ENCODE peak calls at places on chromosomes 11 and 22, in eight cellular contexts. S, R, N, X, M, Y, Z and I are unnamed samples.
A peak's percentile ranks its signal among the peaks of the same experiment; 100 is the strongest.

GRCh38 chr11:126391286-126391954 is 35.9 kb downstream of the ST3GAL4 start:
- DNase-seq in S (no peak), R (no peak), N (no peak), X (no peak), M (no peak), Y (no peak), Z (no peak), I (no peak)

GRCh38 chr11:213111-213510 is 5.6 kb downstream of the RIC8A start:
- DNase-seq in S (no peak), R (no peak), N (no peak), X (no peak), M (no peak), Y (no peak), Z (no peak), I (no peak)

GRCh38 chr11:60720460-60720859 is 4.1 kb upstream of the MS4A18 start:
- DNase-seq in S (no peak), R (no peak), N (no peak), X (no peak), M (no peak), Y (no peak), Z (no peak), I (no peak)

GRCh38 chr11:110832080-110832479 is 119.8 kb upstream of the ARHGAP20 start:
- DNase-seq in S (no peak), R (no peak), N (no peak), X (no peak), M (no peak), Y (no peak), Z (no peak), I (no peak)

GRCh38 chr11:117587416-117587815 is 209.6 kb downstream of the DSCAML1 start:
- DNase-seq in S (no peak), R (no peak), N (no peak), X (no peak), M (no peak), Y (no peak), Z (no peak), I (no peak)

GRCh38 chr11:65204646-65205601 is 23.2 kb downstream of the CAPN1 start:
- DNase-seq in S (peak; percentile 45), R (no peak), N (peak; percentile 46), X (no peak), M (peak; percentile 45), Y (no peak), Z (peak; percentile 50), I (peak; percentile 37)

GRCh38 chr22:20316217-20316843 is 3.5 kb downstream of the DGCR6L start:
- DNase-seq in S (no peak), R (no peak), N (no peak), X (peak; percentile 40), M (no peak), Y (no peak), Z (no peak), I (no peak)

GRCh38 chr22:50676661-50677492 is 4.3 kb downstream of the SHANK3 start:
- DNase-seq in S (no peak), R (no peak), N (no peak), X (peak; percentile 29), M (no peak), Y (no peak), Z (no peak), I (no peak)

GRCh38 chr11:71358122-71358728 is 90.0 kb downstream of the DHCR7 start:
- DNase-seq in S (no peak), R (no peak), N (no peak), X (no peak), M (no peak), Y (no peak), Z (no peak), I (no peak)

GRCh38 chr11:93032580-93032979 is 63.1 kb downstream of the MTNR1B start:
- DNase-seq in S (no peak), R (no peak), N (no peak), X (no peak), M (no peak), Y (no peak), Z (no peak), I (no peak)

GRCh38 chr11:107741044-107741823 is 29.4 kb upstream of the SLN start:
- DNase-seq in S (no peak), R (no peak), N (peak; percentile 76), X (no peak), M (no peak), Y (no peak), Z (peak; percentile 51), I (no peak)

GRCh38 chr11:94658386-94658785 is 91.2 kb downstream of the PIWIL4 start:
- DNase-seq in S (no peak), R (no peak), N (no peak), X (no peak), M (no peak), Y (no peak), Z (no peak), I (no peak)

GRCh38 chr11:61700221-61700620 is 20.0 kb downstream of the DAGLA start:
- DNase-seq in S (no peak), R (peak; percentile 17), N (no peak), X (no peak), M (no peak), Y (no peak), Z (peak; percentile 70), I (no peak)

GRCh38 chr11:98230678-98231077 is 790.1 kb upstream of the CNTN5 start:
- DNase-seq in S (no peak), R (no peak), N (no peak), X (no peak), M (no peak), Y (no peak), Z (no peak), I (no peak)

GRCh38 chr22:30866811-30867271 is 101.7 kb downstream of the MORC2 start:
- DNase-seq in S (no peak), R (no peak), N (peak; percentile 9), X (no peak), M (no peak), Y (no peak), Z (no peak), I (no peak)

GRCh38 chr11:64755681-64756361 is 4.0 kb downstream of the PYGM start:
- DNase-seq in S (no peak), R (no peak), N (no peak), X (no peak), M (no peak), Y (no peak), Z (no peak), I (no peak)

GRCh38 chr22:22840778-22841177 is 46.8 kb upstream of the IGLL5 start:
- DNase-seq in S (no peak), R (no peak), N (no peak), X (no peak), M (no peak), Y (no peak), Z (no peak), I (no peak)

GRCh38 chr11:21037836-21038235 is 368.4 kb downstream of the NELL1 start:
- DNase-seq in S (no peak), R (no peak), N (no peak), X (no peak), M (no peak), Y (no peak), Z (no peak), I (no peak)

GRCh38 chr11:15111215-15111614 is 3.5 kb upstream of the INSC start:
- DNase-seq in S (no peak), R (no peak), N (no peak), X (no peak), M (no peak), Y (no peak), Z (no peak), I (no peak)

GRCh38 chr11:46345131-46345597 is 2.1 kb upstream of the DGKZ start:
- DNase-seq in S (no peak), R (no peak), N (peak; percentile 76), X (no peak), M (no peak), Y (no peak), Z (no peak), I (no peak)

GRCh38 chr11:115606223-115607220 is 102.3 kb upstream of the CADM1 start:
- DNase-seq in S (no peak), R (no peak), N (no peak), X (peak; percentile 40), M (no peak), Y (no peak), Z (peak; percentile 66), I (no peak)

GRCh38 chr22:38086942-38087341 is 3.0 kb upstream of the SLC16A8 start:
- DNase-seq in S (no peak), R (no peak), N (no peak), X (no peak), M (no peak), Y (no peak), Z (no peak), I (no peak)

GRCh38 chr11:66188580-66188979 is 79.9 kb upstream of the RAB1B start:
- DNase-seq in S (no peak), R (no peak), N (no peak), X (peak; percentile 79), M (no peak), Y (no peak), Z (peak; percentile 63), I (no peak)

GRCh38 chr11:27209562-27210005 is 153.4 kb downstream of the CCDC34 start:
- DNase-seq in S (no peak), R (no peak), N (peak; percentile 53), X (peak; percentile 95), M (no peak), Y (no peak), Z (peak; percentile 88), I (peak; percentile 71)

GRCh38 chr11:2085251-2086066 is 53.7 kb downstream of the IGF2 start:
- DNase-seq in S (no peak), R (no peak), N (no peak), X (peak; percentile 45), M (no peak), Y (no peak), Z (no peak), I (no peak)

GRCh38 chr22:20439556-20439927 is 1.9 kb upstream of the SCARF2 start:
- DNase-seq in S (no peak), R (no peak), N (no peak), X (no peak), M (no peak), Y (no peak), Z (no peak), I (no peak)

GRCh38 chr22:19965771-19966709 is 24.4 kb upstream of the TXNRD2 start:
- DNase-seq in S (no peak), R (no peak), N (no peak), X (no peak), M (no peak), Y (no peak), Z (no peak), I (no peak)

GRCh38 chr22:37176464-37177061 is 11.5 kb downstream of the C1QTNF6 start:
- DNase-seq in S (no peak), R (no peak), N (peak; percentile 31), X (no peak), M (no peak), Y (no peak), Z (peak; percentile 89), I (no peak)